ENCODE peak calls at places on chromosomes 7 and 10, in nine cellular contexts. D, T, U, G, W, P, Z, R and Q are unnamed samples.

GRCh38 chr7:43648725-43649406 is 66.0 kb downstream of the STK17A start:
- DNase-seq in D (peak), T (no peak), U (peak), G (peak), W (no peak), P (no peak), Z (peak), R (peak), Q (no peak)

GRCh38 chr10:104895541-104895940 is 254.5 kb downstream of the SORCS3 start:
- DNase-seq in D (no peak), T (no peak), U (no peak), G (no peak), W (no peak), P (no peak), Z (no peak), R (no peak), Q (no peak)

GRCh38 chr10:24854256-24854655 is 98.2 kb downstream of the PRTFDC1 start:
- DNase-seq in D (no peak), T (no peak), U (no peak), G (no peak), W (no peak), P (no peak), Z (no peak), R (no peak), Q (no peak)

GRCh38 chr7:136869006-136869961 is 832 bp downstream of the CHRM2 start:
- DNase-seq in D (no peak), T (peak), U (no peak), G (no peak), W (no peak), P (peak), Z (no peak), R (no peak), Q (no peak)

GRCh38 chr10:26733750-26734568 is 36.5 kb downstream of the PDSS1 start:
- DNase-seq in D (no peak), T (peak), U (no peak), G (no peak), W (no peak), P (no peak), Z (peak), R (no peak), Q (no peak)

GRCh38 chr7:155796381-155797261 is 15.6 kb downstream of the SHH start:
- DNase-seq in D (no peak), T (no peak), U (no peak), G (peak), W (peak), P (peak), Z (peak), R (peak), Q (peak)

GRCh38 chr7:101422361-101423195 is 59.9 kb downstream of the COL26A1 start:
- DNase-seq in D (no peak), T (no peak), U (no peak), G (no peak), W (no peak), P (no peak), Z (no peak), R (no peak), Q (no peak)

GRCh38 chr7:80230327-80230726 is 95.7 kb downstream of the GNAI1 start:
- DNase-seq in D (no peak), T (no peak), U (no peak), G (no peak), W (no peak), P (no peak), Z (no peak), R (no peak), Q (no peak)

GRCh38 chr10:116765549-116766162 is 23.3 kb upstream of the HSPA12A start:
- DNase-seq in D (no peak), T (no peak), U (no peak), G (peak), W (no peak), P (no peak), Z (peak), R (peak), Q (no peak)